ENCODE peak calls at places on chromosomes 2 and 18, in six cellular contexts. One of them, this sample, is unnamed. For H3K4me1 and H3K36me3, the result is how much of the 10 kb centered on the place peaks cover.

GRCh38 chr2:236955675-236956618 is 129.7 kb upstream of the COPS8 start:
- DNase-seq in heart right ventricle: no peak
- DNase-seq in cardiac muscle cell: no peak
- DNase-seq in GM23338: no peak
- DNase-seq in left ventricle myocardium inferior: no peak
- DNase-seq in kidney: no peak
- DNase-seq in this sample: no peak

GRCh38 chr2:3435440-3435839 is 55.9 kb downstream of the TRAPPC12 start:
- DNase-seq in left ventricle myocardium inferior: no peak
- DNase-seq in kidney: no peak
- DNase-seq in heart right ventricle: no peak
- DNase-seq in cardiac muscle cell: no peak
- DNase-seq in GM23338: no peak
- DNase-seq in this sample: no peak

GRCh38 chr2:221596192-221596591 is 24.1 kb upstream of the EPHA4 start:
- DNase-seq in GM23338: no peak
- DNase-seq in left ventricle myocardium inferior: no peak
- DNase-seq in heart right ventricle: no peak
- DNase-seq in cardiac muscle cell: no peak
- DNase-seq in kidney: no peak
- DNase-seq in this sample: no peak

GRCh38 chr2:128536925-128537620 is 218.4 kb upstream of the HS6ST1 start:
- DNase-seq in GM23338: peak
- DNase-seq in kidney: no peak
- DNase-seq in cardiac muscle cell: no peak
- DNase-seq in heart right ventricle: no peak
- DNase-seq in left ventricle myocardium inferior: no peak
- DNase-seq in this sample: no peak

GRCh38 chr18:21851327-21851961 is 110.9 kb downstream of the MIB1 start:
- DNase-seq in cardiac muscle cell: no peak
- DNase-seq in GM23338: peak
- DNase-seq in left ventricle myocardium inferior: no peak
- DNase-seq in kidney: no peak
- DNase-seq in heart right ventricle: no peak
- DNase-seq in this sample: no peak

GRCh38 chr2:109370399-109370990 is 241.5 kb downstream of the SH3RF3 start:
- DNase-seq in cardiac muscle cell: no peak
- DNase-seq in GM23338: no peak
- DNase-seq in kidney: no peak
- DNase-seq in heart right ventricle: no peak
- DNase-seq in left ventricle myocardium inferior: no peak
- DNase-seq in this sample: no peak

GRCh38 chr2:174771631-174772491 is 7.6 kb upstream of the CHRNA1 start:
- DNase-seq in kidney: peak
- DNase-seq in GM23338: peak
- DNase-seq in cardiac muscle cell: peak
- DNase-seq in left ventricle myocardium inferior: peak
- DNase-seq in heart right ventricle: peak
- DNase-seq in this sample: peak

GRCh38 chr2:196601430-196602306 is 37.8 kb upstream of the CCDC150 start:
- DNase-seq in cardiac muscle cell: peak
- DNase-seq in GM23338: peak
- DNase-seq in left ventricle myocardium inferior: peak
- DNase-seq in heart right ventricle: peak
- DNase-seq in kidney: no peak
- DNase-seq in this sample: no peak

GRCh38 chr18:78955066-78955465 is 24.6 kb upstream of the SALL3 start:
- DNase-seq in heart right ventricle: no peak
- DNase-seq in left ventricle myocardium inferior: no peak
- DNase-seq in GM23338: no peak
- DNase-seq in cardiac muscle cell: no peak
- DNase-seq in kidney: no peak
- DNase-seq in this sample: no peak

DNA sequence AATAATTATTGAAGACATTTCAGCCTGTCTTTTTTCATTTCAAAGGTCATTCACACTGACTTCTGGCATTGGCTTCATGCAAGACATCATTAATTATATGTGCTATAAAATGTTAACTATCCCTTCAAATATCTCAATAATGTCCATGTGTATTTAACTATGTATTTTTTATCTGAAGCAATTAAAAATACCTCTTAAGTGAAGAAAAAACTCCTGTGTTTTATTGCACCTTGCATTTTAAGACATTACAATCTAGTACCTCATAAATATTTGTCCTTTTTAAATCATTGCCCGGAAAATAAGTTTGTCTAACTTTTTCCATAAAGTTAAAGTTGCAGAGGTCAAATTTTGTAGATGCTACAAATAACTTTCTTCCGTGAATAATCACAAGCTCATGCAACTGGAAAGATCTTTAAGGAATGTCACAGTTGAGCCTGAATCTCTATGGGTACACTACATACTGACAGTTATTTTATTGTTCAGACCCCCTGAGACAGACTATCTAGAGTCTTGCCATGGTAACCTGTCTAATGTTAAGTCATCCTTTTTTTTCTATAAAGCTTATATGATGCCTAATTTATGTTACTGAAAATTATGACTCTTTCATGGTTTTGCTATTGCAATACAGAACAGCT is 38.4 kb upstream of the COBLL1 start:
- DNase-seq in cardiac muscle cell: no peak
- DNase-seq in kidney: no peak
- DNase-seq in heart right ventricle: no peak
- DNase-seq in GM23338: no peak
- DNase-seq in left ventricle myocardium inferior: no peak
- DNase-seq in this sample: no peak
- H3K4me3 ChIP-seq in cardiac muscle cell: no peak
- H3K4me3 ChIP-seq in kidney: no peak
- H3K4me3 ChIP-seq in heart right ventricle: no peak
- H3K4me3 ChIP-seq in GM23338: no peak
- H3K4me3 ChIP-seq in left ventricle myocardium inferior: no peak
- H3K4me3 ChIP-seq in this sample: no peak

DNA sequence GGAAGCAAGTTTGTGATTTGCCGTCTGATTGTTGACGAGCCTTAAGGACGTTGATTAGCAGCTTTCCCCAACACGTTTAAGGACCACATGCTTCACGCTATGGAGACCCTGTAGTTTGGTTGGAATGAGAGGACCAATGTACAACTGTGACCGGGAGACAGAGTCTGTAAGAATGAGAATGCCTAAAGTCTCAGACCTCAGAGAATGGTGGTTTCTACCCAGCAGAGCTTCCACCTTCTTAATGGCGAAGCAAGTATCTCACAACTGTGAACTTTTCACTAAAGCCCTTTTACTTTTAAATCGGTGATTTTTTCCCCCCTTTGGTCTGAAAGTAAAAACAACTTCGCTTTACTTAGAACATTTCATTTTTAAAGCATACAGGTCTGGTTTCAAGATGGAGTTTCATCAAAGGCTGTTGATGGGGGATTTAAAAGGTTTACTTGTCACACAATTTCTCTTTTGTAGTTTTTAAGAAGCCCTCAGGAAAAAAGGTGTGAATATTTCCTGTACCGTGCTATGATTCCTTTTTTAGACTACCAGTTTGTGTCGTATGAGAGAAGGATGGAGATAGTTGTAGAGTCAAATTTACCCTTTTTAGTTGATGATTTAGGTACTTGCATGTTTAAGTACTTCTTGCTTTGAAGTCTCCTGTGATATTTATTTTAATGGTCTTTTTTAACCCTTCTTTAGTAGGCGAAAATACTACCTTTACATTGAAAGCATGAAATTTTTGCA is 1.5 kb downstream of the TTC39C start:
- DNase-seq in kidney: no peak
- DNase-seq in GM23338: no peak
- DNase-seq in left ventricle myocardium inferior: no peak
- DNase-seq in cardiac muscle cell: no peak
- DNase-seq in heart right ventricle: no peak
- DNase-seq in this sample: no peak
- H3K4me1 ChIP-seq in kidney: under half
- H3K4me1 ChIP-seq in GM23338: half or more
- H3K4me1 ChIP-seq in left ventricle myocardium inferior: under half
- H3K4me1 ChIP-seq in cardiac muscle cell: under half
- H3K4me1 ChIP-seq in heart right ventricle: under half
- H3K4me1 ChIP-seq in this sample: half or more

GRCh38 chr2:101854877-101855276 is 136.9 kb upstream of the IL1R2 start:
- DNase-seq in left ventricle myocardium inferior: no peak
- DNase-seq in GM23338: no peak
- DNase-seq in heart right ventricle: no peak
- DNase-seq in kidney: no peak
- DNase-seq in cardiac muscle cell: peak
- DNase-seq in this sample: no peak
- H3K36me3 ChIP-seq in left ventricle myocardium inferior: half or more
- H3K36me3 ChIP-seq in GM23338: under half
- H3K36me3 ChIP-seq in heart right ventricle: half or more
- H3K36me3 ChIP-seq in kidney: under half
- H3K36me3 ChIP-seq in cardiac muscle cell: under half
- H3K36me3 ChIP-seq in this sample: half or more

GRCh38 chr2:239297142-239298125 is 103.4 kb downstream of the HDAC4 start:
- DNase-seq in heart right ventricle: no peak
- DNase-seq in kidney: peak
- DNase-seq in left ventricle myocardium inferior: peak
- DNase-seq in cardiac muscle cell: no peak
- DNase-seq in GM23338: no peak
- DNase-seq in this sample: no peak

GRCh38 chr2:239295377-239296019 is 105.3 kb downstream of the HDAC4 start:
- DNase-seq in kidney: no peak
- DNase-seq in left ventricle myocardium inferior: no peak
- DNase-seq in heart right ventricle: no peak
- DNase-seq in cardiac muscle cell: no peak
- DNase-seq in GM23338: peak
- DNase-seq in this sample: no peak

GRCh38 chr2:239294571-239295054 is 106.2 kb downstream of the HDAC4 start:
- DNase-seq in left ventricle myocardium inferior: no peak
- DNase-seq in GM23338: no peak
- DNase-seq in kidney: no peak
- DNase-seq in cardiac muscle cell: no peak
- DNase-seq in heart right ventricle: no peak
- DNase-seq in this sample: no peak

GRCh38 chr2:239298126-239298804 is 102.6 kb downstream of the HDAC4 start:
- DNase-seq in left ventricle myocardium inferior: peak
- DNase-seq in cardiac muscle cell: no peak
- DNase-seq in heart right ventricle: no peak
- DNase-seq in GM23338: no peak
- DNase-seq in kidney: peak
- DNase-seq in this sample: no peak

DNA sequence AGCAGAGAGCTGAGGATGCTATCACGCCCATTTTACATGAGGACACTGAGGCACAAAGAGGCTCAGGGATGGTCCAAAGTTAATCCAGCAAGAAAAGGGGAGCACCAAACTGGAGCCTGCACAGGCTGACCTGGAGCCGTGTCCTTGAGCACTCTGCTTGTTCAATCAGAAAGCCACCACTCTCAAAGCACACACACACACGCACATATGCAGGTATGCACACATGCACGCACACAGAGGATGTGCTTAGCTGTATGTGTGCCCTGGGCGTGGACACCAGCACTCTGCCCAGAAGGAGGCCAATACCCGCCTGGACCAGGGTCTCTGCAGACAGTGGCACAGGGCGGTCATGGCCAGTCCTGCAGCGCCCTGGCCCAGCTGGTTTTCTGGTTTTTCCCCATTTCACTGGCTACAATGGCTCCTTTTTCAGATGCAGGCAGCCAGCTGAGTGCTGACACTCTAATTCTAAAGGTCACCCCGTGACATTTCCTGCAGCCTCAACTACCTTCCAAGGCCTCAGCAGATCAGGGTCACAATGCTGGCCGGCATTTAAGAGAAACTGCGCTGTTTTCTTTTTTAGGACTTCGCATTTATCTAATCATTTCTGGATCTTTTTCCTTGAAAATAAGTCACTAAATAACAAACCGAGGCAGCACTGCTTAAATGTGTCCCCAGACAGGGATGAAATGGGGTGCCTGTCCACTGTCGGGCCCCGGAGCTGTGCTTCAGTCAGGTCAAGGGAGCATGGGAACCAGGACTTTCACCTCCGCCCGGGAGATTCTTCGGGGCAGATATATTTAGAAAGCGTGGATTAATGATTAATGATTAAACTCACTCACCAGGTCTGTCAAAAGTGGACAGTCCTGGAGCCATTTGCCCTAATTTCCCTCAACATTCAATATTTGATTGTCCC is 104.5 kb downstream of the HDAC4 start:
- DNase-seq in left ventricle myocardium inferior: no peak
- DNase-seq in GM23338: no peak
- DNase-seq in cardiac muscle cell: no peak
- DNase-seq in heart right ventricle: no peak
- DNase-seq in kidney: peak
- DNase-seq in this sample: no peak
- H3K4me3 ChIP-seq in left ventricle myocardium inferior: no peak
- H3K4me3 ChIP-seq in GM23338: peak
- H3K4me3 ChIP-seq in cardiac muscle cell: no peak
- H3K4me3 ChIP-seq in heart right ventricle: no peak
- H3K4me3 ChIP-seq in kidney: peak
- H3K4me3 ChIP-seq in this sample: no peak

DNA sequence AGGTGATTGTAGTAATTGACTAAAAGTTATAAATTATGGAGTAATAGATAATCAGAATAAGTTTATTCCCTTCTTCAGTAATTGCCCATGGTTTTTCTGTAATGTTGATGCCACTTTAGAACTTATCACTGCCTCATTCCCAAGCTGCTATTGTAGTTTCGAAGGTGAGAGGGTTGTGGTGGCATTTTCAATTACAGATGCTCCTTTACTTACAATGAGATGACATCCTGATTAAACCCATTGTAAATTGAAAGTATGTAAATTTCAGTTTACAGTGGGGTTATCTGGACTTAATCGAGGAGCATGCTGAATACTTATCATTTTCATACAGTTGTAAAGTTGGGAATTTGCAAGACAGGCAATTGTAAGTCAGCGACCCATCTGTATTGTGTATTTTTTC is 2.9 kb downstream of the NDUFV2 start:
- DNase-seq in GM23338: no peak
- DNase-seq in kidney: no peak
- DNase-seq in heart right ventricle: no peak
- DNase-seq in cardiac muscle cell: no peak
- DNase-seq in left ventricle myocardium inferior: no peak
- DNase-seq in this sample: no peak
- H3K4me1 ChIP-seq in GM23338: half or more
- H3K4me1 ChIP-seq in kidney: under half
- H3K4me1 ChIP-seq in heart right ventricle: under half
- H3K4me1 ChIP-seq in cardiac muscle cell: half or more
- H3K4me1 ChIP-seq in left ventricle myocardium inferior: half or more
- H3K4me1 ChIP-seq in this sample: half or more

This sample was measured in lower lobe of right lung.